ENCODE peak calls at places on chromosome 17, in four cellular contexts. A, R, V and Q are unnamed samples.
A peak's percentile ranks its signal among the peaks of the same experiment; 100 is the strongest.

GRCh38 chr17:39674702-39675389 is 6.6 kb downstream of the PNMT start:
- DNase-seq in A (no peak), R (no peak), V (no peak), Q (no peak)

GRCh38 chr17:37466471-37466870 is 23.2 kb upstream of the DUSP14 start:
- DNase-seq in A (no peak), R (no peak), V (no peak), Q (no peak)

GRCh38 chr17:7048968-7049367 is 5.1 kb upstream of the SLC16A11 start:
- DNase-seq in A (peak; percentile 30), R (no peak), V (no peak), Q (no peak)

GRCh38 chr17:57708401-57708800 is 36.7 kb downstream of the CCDC182 start:
- DNase-seq in A (no peak), R (no peak), V (no peak), Q (no peak)

GRCh38 chr17:81238815-81239713 is at the start of the genes NDUFAF8 and TEPSIN:
- DNase-seq in A (peak; percentile 99), R (peak; percentile 99), V (peak; percentile 100), Q (peak; percentile 99)

GRCh38 chr17:8292639-8293395 is 2.4 kb downstream of the SLC25A35 start:
- DNase-seq in A (no peak), R (no peak), V (peak; percentile 16), Q (no peak)

GRCh38 chr17:74521701-74522201 is 9.5 kb downstream of the CD300LB start:
- DNase-seq in A (no peak), R (no peak), V (peak; percentile 88), Q (no peak)

GRCh38 chr17:21042434-21043295 is at the start of gene USP22:
- DNase-seq in A (peak; percentile 99), R (no peak), V (peak; percentile 99), Q (no peak)

GRCh38 chr17:17051380-17051779 is 9.1 kb downstream of the MPRIP start:
- DNase-seq in A (no peak), R (no peak), V (no peak), Q (no peak)

GRCh38 chr17:39963826-39964225 is 1.0 kb downstream of the GSDMA start:
- DNase-seq in A (peak; percentile 23), R (no peak), V (no peak), Q (no peak)

GRCh38 chr17:63431939-63432804 is 13.9 kb downstream of the CYB561 start:
- DNase-seq in A (no peak), R (no peak), V (no peak), Q (no peak)

GRCh38 chr17:73786286-73786743 is 142.1 kb upstream of the SDK2 start:
- DNase-seq in A (no peak), R (no peak), V (no peak), Q (no peak)

GRCh38 chr17:62750502-62751349 is 57.4 kb downstream of the MARCHF10 start:
- DNase-seq in A (no peak), R (no peak), V (no peak), Q (no peak)

GRCh38 chr17:1598399-1599095 is 30.1 kb downstream of the SLC43A2 start:
- DNase-seq in A (no peak), R (no peak), V (no peak), Q (no peak)

GRCh38 chr17:58531661-58532554 is 17.5 kb upstream of the MTMR4 start:
- DNase-seq in A (peak; percentile 73), R (no peak), V (no peak), Q (no peak)

GRCh38 chr17:45361976-45362375 is 45.2 kb upstream of the MAP3K14 start:
- DNase-seq in A (no peak), R (no peak), V (no peak), Q (no peak)

GRCh38 chr17:36731091-36731490 is 129.7 kb downstream of the MRM1 start:
- DNase-seq in A (no peak), R (no peak), V (no peak), Q (no peak)

GRCh38 chr17:76276069-76276431 is 10.9 kb downstream of the UBALD2 start:
- DNase-seq in A (no peak), R (no peak), V (no peak), Q (no peak)

GRCh38 chr17:46851029-46851741 is at the start of gene WNT9B:
- DNase-seq in A (peak; percentile 13), R (no peak), V (no peak), Q (no peak)

GRCh38 chr17:55717898-55718735 is 4.5 kb downstream of the TMEM100 start:
- DNase-seq in A (peak; percentile 78), R (peak; percentile 54), V (peak; percentile 66), Q (peak; percentile 58)

GRCh38 chr17:64097196-64097936 is 32.6 kb downstream of the ERN1 start:
- DNase-seq in A (peak; percentile 98), R (no peak), V (no peak), Q (peak; percentile 59)

GRCh38 chr17:43976956-43977837 is 23.5 kb upstream of the PYY start:
- DNase-seq in A (no peak), R (no peak), V (no peak), Q (no peak)

GRCh38 chr17:40956401-40957254 is 10.1 kb downstream of the KRT39 start:
- DNase-seq in A (no peak), R (peak; percentile 82), V (no peak), Q (no peak)

GRCh38 chr17:58207451-58207850 is 11.6 kb downstream of the MKS1 start:
- DNase-seq in A (no peak), R (no peak), V (no peak), Q (no peak)

GRCh38 chr17:77445908-77446535 is 305.3 kb downstream of the SEC14L1 start:
- DNase-seq in A (peak; percentile 80), R (no peak), V (peak; percentile 86), Q (no peak)

GRCh38 chr17:80615311-80615710 is 70.7 kb downstream of the RPTOR start:
- DNase-seq in A (no peak), R (no peak), V (no peak), Q (no peak)

GRCh38 chr17:61504697-61505096 is 52.5 kb downstream of the TBX4 start:
- DNase-seq in A (peak; percentile 3), R (peak; percentile 69), V (no peak), Q (peak; percentile 77)

GRCh38 chr17:75237100-75238014 is 24.0 kb downstream of the GGA3 start:
- DNase-seq in A (no peak), R (no peak), V (no peak), Q (no peak)

GRCh38 chr17:3735515-3735914 is 11.8 kb downstream of the HASPIN start:
- DNase-seq in A (no peak), R (no peak), V (no peak), Q (no peak)

GRCh38 chr17:55661359-55661758 is 61.3 kb downstream of the TMEM100 start:
- DNase-seq in A (no peak), R (no peak), V (no peak), Q (no peak)

GRCh38 chr17:27630607-27631408 is at the start of gene LGALS9:
- DNase-seq in A (peak; percentile 20), R (no peak), V (peak; percentile 86), Q (no peak)

GRCh38 chr17:39995438-39995837 is 14.8 kb downstream of the PSMD3 start:
- DNase-seq in A (no peak), R (no peak), V (no peak), Q (no peak)

GRCh38 chr17:73315481-73315880 is 3.7 kb upstream of the CDC42EP4 start:
- DNase-seq in A (no peak), R (no peak), V (no peak), Q (no peak)